ENCODE peak calls at places on chromosomes 3 and 15, in ten cellular contexts. B, G, Z, L, X, Q, M, I, N and W are unnamed samples.

GRCh38 chr3:129554356-129555120 is 11.6 kb downstream of the H1-8 start:
- DNase-seq in B (peak), G (no peak), Z (no peak), L (no peak), X (no peak), Q (no peak), M (no peak), I (no peak), N (no peak), W (no peak)

GRCh38 chr3:15204005-15204404 is 2.0 kb upstream of the CAPN7 start:
- DNase-seq in B (no peak), G (no peak), Z (no peak), L (no peak), X (no peak), Q (no peak), M (no peak), I (peak), N (no peak), W (no peak)

GRCh38 chr15:77012868-77013267 is 17.9 kb downstream of the PSTPIP1 start:
- DNase-seq in B (no peak), G (peak), Z (no peak), L (no peak), X (no peak), Q (no peak), M (peak), I (no peak), N (no peak), W (peak)

GRCh38 chr15:89504166-89504565 is 7.8 kb upstream of the RHCG start:
- DNase-seq in B (no peak), G (no peak), Z (no peak), L (no peak), X (no peak), Q (no peak), M (no peak), I (no peak), N (no peak), W (no peak)

GRCh38 chr15:69912116-69912515 is 185.6 kb downstream of the TLE3 start:
- DNase-seq in B (no peak), G (no peak), Z (no peak), L (no peak), X (no peak), Q (no peak), M (no peak), I (no peak), N (no peak), W (no peak)

GRCh38 chr3:133892546-133893231 is 3.0 kb downstream of the RAB6B start:
- DNase-seq in B (no peak), G (no peak), Z (no peak), L (no peak), X (no peak), Q (no peak), M (no peak), I (no peak), N (no peak), W (no peak)

GRCh38 chr3:195032106-195032759 is 238.7 kb downstream of the XXYLT1 start:
- DNase-seq in B (no peak), G (no peak), Z (no peak), L (no peak), X (no peak), Q (no peak), M (no peak), I (no peak), N (no peak), W (no peak)

GRCh38 chr3:146139586-146140110 is 21.3 kb downstream of the PLOD2 start:
- DNase-seq in B (no peak), G (no peak), Z (no peak), L (no peak), X (no peak), Q (no peak), M (no peak), I (no peak), N (no peak), W (no peak)

GRCh38 chr15:72616491-72617210 is 37.8 kb upstream of the GOLGA6B start:
- DNase-seq in B (no peak), G (no peak), Z (no peak), L (no peak), X (no peak), Q (no peak), M (no peak), I (peak), N (no peak), W (no peak)

GRCh38 chr15:92012368-92012629 is 158.8 kb downstream of the SLCO3A1 start:
- DNase-seq in B (no peak), G (no peak), Z (no peak), L (no peak), X (no peak), Q (no peak), M (no peak), I (no peak), N (no peak), W (no peak)

GRCh38 chr3:69309810-69310209 is 76.1 kb downstream of the FRMD4B start:
- DNase-seq in B (no peak), G (no peak), Z (no peak), L (no peak), X (peak), Q (no peak), M (no peak), I (peak), N (no peak), W (no peak)

GRCh38 chr3:63964287-63965073 is 52.3 kb upstream of the SCAANT1 start:
- DNase-seq in B (no peak), G (no peak), Z (no peak), L (no peak), X (no peak), Q (no peak), M (no peak), I (no peak), N (no peak), W (no peak)

GRCh38 chr15:59555696-59556095 is 55.9 kb upstream of the GCNT3 start:
- DNase-seq in B (no peak), G (no peak), Z (no peak), L (no peak), X (no peak), Q (no peak), M (no peak), I (no peak), N (no peak), W (no peak)

GRCh38 chr15:90035095-90035834 is 34.1 kb downstream of the ZNF710 start:
- DNase-seq in B (no peak), G (no peak), Z (no peak), L (no peak), X (no peak), Q (no peak), M (no peak), I (no peak), N (no peak), W (peak)